ENCODE peak calls at places on chromosomes 7 and 10, in five cellular contexts. A is transverse colon; E is CD4-positive, alpha-beta T cell; X is A673; I is ovary. L is an unnamed sample.

GRCh38 chr7:101518348-101518747 is 110.7 kb downstream of the MYL10 start:
- DNase-seq in A (no peak), E (no peak), X (no peak), I (no peak), L (no peak)

GRCh38 chr7:3453398-3453797 is 152.3 kb downstream of the SDK1 start:
- DNase-seq in A (no peak), E (no peak), X (no peak), I (no peak), L (no peak)

GRCh38 chr10:819326-819725 is 112.2 kb downstream of the LARP4B start:
- DNase-seq in A (no peak), E (no peak), X (no peak), I (no peak), L (no peak)

GRCh38 chr10:88198023-88198422 is 334.6 kb downstream of the PTEN start:
- DNase-seq in A (no peak), E (no peak), X (no peak), I (no peak), L (no peak)

GRCh38 chr10:1654811-1655356 is 82.4 kb downstream of the ADARB2 start:
- DNase-seq in A (no peak), E (no peak), X (no peak), I (no peak), L (no peak)

GRCh38 chr10:34794835-34795234 is 20.3 kb downstream of the PARD3 start:
- DNase-seq in A (no peak), E (no peak), X (no peak), I (no peak), L (no peak)

GRCh38 chr10:79243211-79244067 is 103.8 kb upstream of the PPIF start:
- DNase-seq in A (peak; percentile 63), E (peak; percentile 32), X (peak; percentile 81), I (no peak), L (peak; percentile 76)

GRCh38 chr10:84076047-84076388 is 63.3 kb upstream of the GHITM start:
- DNase-seq in A (no peak), E (no peak), X (no peak), I (peak; percentile 33), L (no peak)

GRCh38 chr7:47724335-47724982 is 142.5 kb upstream of the TNS3 start:
- DNase-seq in A (no peak), E (no peak), X (no peak), I (no peak), L (no peak)

GRCh38 chr7:40918701-40919271 is 784.0 kb downstream of the SUGCT start:
- DNase-seq in A (no peak), E (no peak), X (no peak), I (no peak), L (no peak)

GRCh38 chr10:96714031-96714590 is 6.2 kb downstream of the PIK3AP1 start:
- DNase-seq in A (no peak), E (no peak), X (no peak), I (no peak), L (no peak)

GRCh38 chr10:98425511-98426352 is 10.8 kb upstream of the PYROXD2 start:
- DNase-seq in A (peak; percentile 56), E (peak; percentile 13), X (peak; percentile 44), I (no peak), L (no peak)

GRCh38 chr10:88866454-88866853 is 13.6 kb upstream of the STAMBPL1 start:
- DNase-seq in A (no peak), E (no peak), X (no peak), I (no peak), L (no peak)

GRCh38 chr10:111129348-111129747 is 52.5 kb downstream of the ADRA2A start:
- DNase-seq in A (no peak), E (no peak), X (no peak), I (no peak), L (no peak)

GRCh38 chr10:13708256-13708990 is 121.7 kb downstream of the PRPF18 start:
- DNase-seq in A (no peak), E (no peak), X (no peak), I (no peak), L (no peak)

GRCh38 chr10:111083222-111084095 is 6.6 kb downstream of the ADRA2A start:
- DNase-seq in A (no peak), E (no peak), X (no peak), I (no peak), L (no peak)

GRCh38 chr10:85927952-85928677 is 438.5 kb downstream of the GRID1 start:
- DNase-seq in A (no peak), E (no peak), X (peak; percentile 6), I (no peak), L (no peak)

GRCh38 chr10:49299816-49300139 is 808 bp downstream of the C10orf71 start:
- DNase-seq in A (no peak), E (no peak), X (no peak), I (no peak), L (no peak)

GRCh38 chr10:114151486-114151885 is 22.5 kb downstream of the CCDC186 start:
- DNase-seq in A (no peak), E (no peak), X (no peak), I (no peak), L (no peak)

GRCh38 chr10:45437587-45438456 is 63.8 kb downstream of the ALOX5 start:
- DNase-seq in A (no peak), E (no peak), X (no peak), I (no peak), L (no peak)

GRCh38 chr10:22429146-22429545 is 83.8 kb downstream of the SPAG6 start:
- DNase-seq in A (no peak), E (no peak), X (no peak), I (no peak), L (no peak)

GRCh38 chr7:44291733-44292395 is 33.5 kb downstream of the CAMK2B start:
- DNase-seq in A (no peak), E (no peak), X (no peak), I (peak; percentile 26), L (peak; percentile 4)

GRCh38 chr7:29193316-29194205 is 1.0 kb upstream of the CHN2 start:
- DNase-seq in A (no peak), E (no peak), X (peak; percentile 49), I (peak; percentile 37), L (no peak)

GRCh38 chr10:129707406-129708388 is 240.7 kb downstream of the MGMT start:
- DNase-seq in A (no peak), E (no peak), X (no peak), I (no peak), L (peak; percentile 76)

GRCh38 chr7:33196194-33196593 is 66.8 kb downstream of the BBS9 start:
- DNase-seq in A (no peak), E (no peak), X (peak; percentile 10), I (no peak), L (no peak)

GRCh38 chr7:4724648-4725013 is 42.5 kb downstream of the FOXK1 start:
- DNase-seq in A (no peak), E (no peak), X (peak; percentile 50), I (no peak), L (no peak)

GRCh38 chr10:89861584-89862287 is 160.3 kb downstream of the KIF20B start:
- DNase-seq in A (no peak), E (no peak), X (peak; percentile 85), I (no peak), L (no peak)

GRCh38 chr7:43039346-43039745 is 73.1 kb upstream of the HECW1 start:
- DNase-seq in A (no peak), E (no peak), X (peak; percentile 92), I (no peak), L (no peak)

GRCh38 chr7:22338875-22339274 is 18.1 kb downstream of the RAPGEF5 start:
- DNase-seq in A (no peak), E (no peak), X (no peak), I (no peak), L (no peak)

GRCh38 chr7:22333680-22334141 is 23.2 kb downstream of the RAPGEF5 start:
- DNase-seq in A (peak; percentile 33), E (no peak), X (no peak), I (no peak), L (no peak)

GRCh38 chr7:22339725-22340390 is 17.1 kb downstream of the RAPGEF5 start:
- DNase-seq in A (no peak), E (no peak), X (no peak), I (no peak), L (no peak)

GRCh38 chr7:22343071-22343470 is 13.9 kb downstream of the RAPGEF5 start:
- DNase-seq in A (no peak), E (no peak), X (no peak), I (no peak), L (no peak)

GRCh38 chr7:22338411-22338810 is 18.5 kb downstream of the RAPGEF5 start:
- DNase-seq in A (no peak), E (no peak), X (no peak), I (no peak), L (no peak)
- H3K27ac ChIP-seq in A (no peak overlapping the region), E (no peak overlapping the region), X (no peak overlapping the region), I (no peak overlapping the region), L (no peak overlapping the region)

GRCh38 chr10:131816157-131816775 is 84.5 kb upstream of the PPP2R2D start:
- DNase-seq in A (no peak), E (no peak), X (no peak), I (no peak), L (no peak)

GRCh38 chr10:131818510-131819234 is 82.1 kb upstream of the PPP2R2D start:
- DNase-seq in A (no peak), E (no peak), X (no peak), I (no peak), L (no peak)

GRCh38 chr10:131819241-131820072 is 81.4 kb upstream of the PPP2R2D start:
- DNase-seq in A (no peak), E (no peak), X (no peak), I (no peak), L (no peak)

GRCh38 chr10:131816941-131817700 is 83.7 kb upstream of the PPP2R2D start:
- DNase-seq in A (no peak), E (no peak), X (no peak), I (no peak), L (peak; percentile 46)

GRCh38 chr10:131817866-131818509 is 82.8 kb upstream of the PPP2R2D start:
- DNase-seq in A (no peak), E (no peak), X (no peak), I (no peak), L (peak; percentile 48)
- H3K27me3 ChIP-seq in A (no peaks in the 10 kb centered on the region), E (no peaks in the 10 kb centered on the region), X (peaks cover 51% of the 10 kb centered on the region), I (no peaks in the 10 kb centered on the region), L (no peaks in the 10 kb centered on the region)

DNA sequence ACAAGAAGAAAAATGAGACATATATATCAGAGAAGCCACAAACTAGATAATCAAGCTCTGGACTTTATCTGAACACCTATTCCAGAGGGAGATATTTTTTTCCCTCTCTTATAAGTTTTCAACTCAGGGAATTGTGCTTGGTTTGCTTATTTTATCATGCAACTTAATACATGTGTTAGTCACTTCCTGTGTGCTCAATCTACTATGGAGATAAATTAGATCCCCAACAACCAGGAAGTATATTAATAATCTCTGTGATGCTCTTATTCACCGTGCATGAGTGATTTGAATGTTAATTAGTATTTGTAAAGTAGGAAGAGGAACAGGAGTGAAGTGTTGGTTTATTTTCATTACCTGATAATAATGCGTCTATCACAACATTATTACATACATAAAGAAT is 38.8 kb upstream of the ZNF365 start:
- DNase-seq in A (no peak), E (no peak), X (peak; percentile 64), I (no peak), L (no peak)
- H3K27ac ChIP-seq in A (no peak overlapping the region), E (no peak overlapping the region), X (no peak overlapping the region), I (no peak overlapping the region), L (no peak overlapping the region)

GRCh38 chr10:69710008-69710905 is 80.2 kb downstream of the FAM241B start:
- DNase-seq in A (no peak), E (no peak), X (no peak), I (no peak), L (no peak)
- H3K27me3 ChIP-seq in A (no peaks in the 10 kb centered on the region), E (peaks cover 21% of the 10 kb centered on the region), X (peaks cover 32% of the 10 kb centered on the region), I (no peaks in the 10 kb centered on the region), L (no peaks in the 10 kb centered on the region)

L was measured in aorta.